ENCODE peak calls at places on chromosomes 4 and X, in eight cellular contexts. X is fibroblast of lung; C is LoVo; M is astrocyte of the spinal cord; I is stimulated activated naive B cell treated with anti-CD40 and anti-IgM and Interleukin-4, amounts not matched to agents 10 μg/mL and 1 μg/mL and 100 μg/mL, for 72 hours; J is hepatocyte; K is activated CD4-positive, alpha-beta T cell treated with anti-CD3 and anti-CD28 coated beads, Interleukin-2, amount 50 U/mL, for 24 hours; Y is NCI-H2081. A is an unnamed sample.

GRCh38 chr4:113232194-113232593 is 182.7 kb downstream of the ANK2 start:
- DNase-seq in I (no peak), J (no peak), K (no peak), Y (no peak), M (peak), C (no peak), X (no peak), A (no peak)

GRCh38 chrX:103343105-103343504 is 13.1 kb downstream of the TCEAL7 start:
- DNase-seq in K (no peak), C (peak), I (no peak), X (peak), M (peak), Y (peak), J (peak), A (no peak)

GRCh38 chr4:38529189-38530115 is 134.5 kb upstream of the KLF3 start:
- DNase-seq in M (no peak), C (no peak), I (peak), X (no peak), J (no peak), Y (peak), K (no peak), A (no peak)

GRCh38 chr4:153084249-153084648 is 120.0 kb upstream of the TRIM2 start:
- DNase-seq in C (no peak), J (no peak), I (no peak), X (no peak), M (no peak), K (no peak), Y (no peak), A (no peak)

GRCh38 chr4:38129452-38129830 is 169.2 kb downstream of the PTTG2 start:
- DNase-seq in K (no peak), J (no peak), X (peak), C (no peak), I (no peak), M (no peak), Y (no peak), A (no peak)

GRCh38 chrX:46912673-46913491 is 661 bp downstream of the JADE3 start:
- DNase-seq in I (peak), X (peak), J (peak), Y (peak), C (peak), M (peak), K (no peak), A (no peak)

GRCh38 chr4:24932831-24933230 is 20.0 kb upstream of the CCDC149 start:
- DNase-seq in C (no peak), K (no peak), M (peak), J (no peak), X (no peak), Y (no peak), I (no peak), A (no peak)

GRCh38 chrX:40116925-40117324 is 19.2 kb upstream of the BCOR start:
- DNase-seq in J (no peak), M (no peak), C (no peak), Y (no peak), I (no peak), K (no peak), X (no peak), A (no peak)

GRCh38 chr4:81609844-81610243 is 138.1 kb upstream of the RASGEF1B start:
- DNase-seq in J (no peak), I (no peak), M (no peak), K (no peak), C (no peak), X (no peak), Y (no peak), A (no peak)

GRCh38 chrX:26915064-26915463 is 548.1 kb downstream of the PPP4R3C start:
- DNase-seq in J (no peak), C (no peak), I (no peak), K (no peak), M (no peak), Y (no peak), X (no peak), A (no peak)

GRCh38 chr4:123398151-123398802 is 1.7 kb downstream of the SPRY1 start:
- DNase-seq in J (peak), M (peak), K (peak), Y (peak), I (peak), X (peak), C (peak), A (peak)

GRCh38 chrX:115560978-115561604 is at the start of gene PLS3:
- DNase-seq in M (peak), K (no peak), Y (peak), I (no peak), C (peak), J (peak), X (peak), A (peak)

GRCh38 chr4:2991243-2991642 is 27.9 kb downstream of the GRK4 start:
- DNase-seq in Y (no peak), I (no peak), J (no peak), M (no peak), C (no peak), K (no peak), X (no peak), A (no peak)

GRCh38 chr4:145315828-145316227 is 135.4 kb upstream of the OTUD4 start:
- DNase-seq in I (no peak), J (no peak), Y (no peak), M (no peak), C (no peak), K (no peak), X (no peak), A (no peak)

GRCh38 chr4:98566491-98567008 is 91.9 kb downstream of the TSPAN5 start:
- DNase-seq in K (no peak), C (no peak), J (peak), I (no peak), Y (no peak), X (peak), M (peak), A (no peak)

GRCh38 chr4:82748176-82748575 is 50.4 kb downstream of the SCD5 start:
- DNase-seq in J (no peak), I (no peak), M (no peak), C (no peak), K (no peak), Y (no peak), X (no peak), A (no peak)

GRCh38 chr4:4995103-4995761 is 24.0 kb downstream of the CYTL1 start:
- DNase-seq in M (peak), X (peak), Y (peak), K (no peak), C (peak), I (peak), J (peak), A (peak)

A was measured in GOT3.